ENCODE peak calls at places on chromosome 2, in five cellular contexts. C, M, U, I and F are unnamed samples.

GRCh38 chr2:143264851-143265250 is 135.6 kb downstream of the ARHGAP15 start:
- DNase-seq in U (no peak), C (no peak), M (no peak), I (no peak), F (peak)

GRCh38 chr2:238461051-238461450 is 34.3 kb downstream of the ASB1 start:
- DNase-seq in C (no peak), U (no peak), M (no peak), I (no peak), F (no peak)

GRCh38 chr2:127811922-127812321 is 951 bp upstream of the WDR33 start:
- DNase-seq in C (no peak), I (no peak), U (no peak), M (no peak), F (no peak)

GRCh38 chr2:67311536-67311935 is 85.6 kb upstream of the ETAA1 start:
- DNase-seq in U (no peak), M (no peak), C (no peak), I (no peak), F (peak)

GRCh38 chr2:6784299-6784698 is 81.4 kb downstream of the CMPK2 start:
- DNase-seq in C (no peak), I (no peak), U (no peak), M (no peak), F (no peak)

GRCh38 chr2:109182426-109182825 is 53.4 kb downstream of the SH3RF3 start:
- DNase-seq in I (no peak), M (no peak), U (no peak), C (no peak), F (no peak)

GRCh38 chr2:215903208-215903607 is 110.1 kb downstream of the MREG start:
- DNase-seq in M (no peak), I (no peak), C (no peak), U (no peak), F (peak)

GRCh38 chr2:206832886-206833285 is 67.5 kb downstream of the FASTKD2 start:
- DNase-seq in C (no peak), M (no peak), I (no peak), U (no peak), F (no peak)

GRCh38 chr2:44930274-44930826 is 11.2 kb upstream of the SIX3 start:
- DNase-seq in C (no peak), I (no peak), M (no peak), U (peak), F (no peak)

GRCh38 chr2:183678908-183679307 is 554.7 kb downstream of the NUP35 start:
- DNase-seq in M (no peak), C (no peak), U (no peak), I (no peak), F (no peak)

GRCh38 chr2:110735366-110735765 is 3.0 kb downstream of the ACOXL start:
- DNase-seq in I (no peak), U (no peak), C (no peak), M (no peak), F (peak)

GRCh38 chr2:12824304-12824761 is 107.6 kb downstream of the TRIB2 start:
- DNase-seq in M (no peak), U (no peak), C (peak), I (no peak), F (peak)

GRCh38 chr2:102217032-102217431 is 30.2 kb downstream of the IL1RL2 start:
- DNase-seq in M (no peak), C (no peak), U (no peak), I (no peak), F (no peak)

GRCh38 chr2:86753606-86754005 is 33.5 kb downstream of the RMND5A start:
- DNase-seq in C (no peak), U (no peak), I (no peak), M (no peak), F (no peak)

GRCh38 chr2:169716229-169716886 is 17.3 kb upstream of the KLHL23 start:
- DNase-seq in C (peak), I (peak), M (no peak), U (no peak), F (no peak)

GRCh38 chr2:68548396-68548795 is 81.0 kb downstream of the APLF start:
- DNase-seq in U (no peak), M (no peak), I (no peak), C (no peak), F (no peak)

GRCh38 chr2:129720761-129721160 is 258.7 kb upstream of the RAB6C start:
- DNase-seq in M (no peak), C (no peak), I (no peak), U (no peak), F (no peak)

GRCh38 chr2:215105607-215106354 is 32.6 kb downstream of the ABCA12 start:
- DNase-seq in C (no peak), I (no peak), M (no peak), U (no peak), F (no peak)

GRCh38 chr2:233853883-233854240 is 473 bp downstream of the HJURP start:
- DNase-seq in I (no peak), M (no peak), U (no peak), C (no peak), F (no peak)

GRCh38 chr2:72895759-72896281 is 8.6 kb downstream of the SPR start:
- DNase-seq in C (peak), U (no peak), M (no peak), I (peak), F (no peak)

GRCh38 chr2:85999131-85999831 is 106.4 kb downstream of the POLR1A start:
- DNase-seq in M (no peak), C (peak), U (peak), I (no peak), F (no peak)

GRCh38 chr2:49664827-49665226 is 510.5 kb upstream of the FSHR start:
- DNase-seq in M (no peak), I (no peak), U (no peak), C (no peak), F (no peak)

GRCh38 chr2:162613839-162614238 is 224.7 kb downstream of the KCNH7 start:
- DNase-seq in U (no peak), I (no peak), M (no peak), C (no peak), F (no peak)

GRCh38 chr2:233164117-233164516 is 87.4 kb upstream of the ATG16L1 start:
- DNase-seq in U (no peak), I (no peak), C (no peak), M (no peak), F (no peak)

GRCh38 chr2:138423198-138423597 is 78.4 kb upstream of the SPOPL start:
- DNase-seq in U (no peak), C (no peak), I (no peak), M (no peak), F (no peak)

GRCh38 chr2:119015849-119016248 is 73.9 kb downstream of the MARCO start:
- DNase-seq in M (no peak), U (no peak), C (no peak), I (no peak), F (no peak)

GRCh38 chr2:135984199-135985017 is 1.0 kb downstream of the DARS1 start:
- DNase-seq in C (no peak), M (no peak), U (no peak), I (no peak), F (peak)

GRCh38 chr2:198309673-198310280 is 505.4 kb downstream of the PLCL1 start:
- DNase-seq in I (peak), C (peak), M (peak), U (peak), F (no peak)

GRCh38 chr2:80410346-80410745 is 105.8 kb upstream of the LRRTM1 start:
- DNase-seq in I (no peak), M (no peak), U (no peak), C (no peak), F (no peak)

GRCh38 chr2:80407377-80407776 is 102.8 kb upstream of the LRRTM1 start:
- DNase-seq in I (no peak), C (no peak), U (no peak), M (no peak), F (no peak)
- H3K27ac ChIP-seq in I (no peak), C (no peak), U (no peak), M (no peak), F (no peak)

GRCh38 chr2:28705743-28706142 is 45.9 kb upstream of the PPP1CB start:
- DNase-seq in M (no peak), I (no peak), C (peak), U (no peak), F (no peak)

GRCh38 chr2:28704621-28705020 is 47.0 kb upstream of the PPP1CB start:
- DNase-seq in U (no peak), I (no peak), C (no peak), M (no peak), F (no peak)

GRCh38 chr2:28698545-28698944 is 53.1 kb upstream of the PPP1CB start:
- DNase-seq in I (no peak), U (no peak), C (no peak), M (no peak), F (peak)

GRCh38 chr2:28702887-28703286 is 48.7 kb upstream of the PPP1CB start:
- DNase-seq in I (no peak), C (no peak), M (no peak), U (no peak), F (no peak)

DNA sequence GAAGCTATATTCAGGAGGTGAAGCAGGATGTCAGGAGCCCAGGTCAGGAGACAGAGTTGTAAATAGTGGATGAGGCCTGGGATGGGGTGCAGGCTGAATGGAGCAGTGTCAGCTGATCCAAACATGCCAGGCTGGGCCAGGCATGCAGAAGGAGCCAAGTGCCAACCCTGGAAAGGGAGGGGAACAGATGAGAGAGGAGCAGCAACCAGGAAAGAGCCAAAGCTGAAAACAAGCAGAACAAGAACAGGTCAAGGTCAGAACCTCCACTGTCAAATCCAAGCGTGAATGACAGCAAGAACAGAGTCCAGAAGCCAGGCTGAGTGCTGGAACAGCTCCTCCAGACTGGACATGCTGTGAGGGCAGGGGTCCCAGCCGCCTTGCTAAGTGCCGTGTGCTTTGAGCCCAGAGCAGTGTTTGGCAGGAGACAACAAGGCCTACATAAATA is 49.2 kb upstream of the PPP1CB start:
- DNase-seq in C (no peak), I (no peak), U (no peak), M (no peak), F (no peak)
- H3K27ac ChIP-seq in C (no peak), I (peak), U (no peak), M (peak), F (no peak)

GRCh38 chr2:10330700-10331032 is 28.0 kb downstream of the HPCAL1 start:
- DNase-seq in C (no peak), I (no peak), U (no peak), M (no peak), F (no peak)
- H3K27ac ChIP-seq in C (peak), I (peak), U (peak), M (no peak), F (peak)

DNA sequence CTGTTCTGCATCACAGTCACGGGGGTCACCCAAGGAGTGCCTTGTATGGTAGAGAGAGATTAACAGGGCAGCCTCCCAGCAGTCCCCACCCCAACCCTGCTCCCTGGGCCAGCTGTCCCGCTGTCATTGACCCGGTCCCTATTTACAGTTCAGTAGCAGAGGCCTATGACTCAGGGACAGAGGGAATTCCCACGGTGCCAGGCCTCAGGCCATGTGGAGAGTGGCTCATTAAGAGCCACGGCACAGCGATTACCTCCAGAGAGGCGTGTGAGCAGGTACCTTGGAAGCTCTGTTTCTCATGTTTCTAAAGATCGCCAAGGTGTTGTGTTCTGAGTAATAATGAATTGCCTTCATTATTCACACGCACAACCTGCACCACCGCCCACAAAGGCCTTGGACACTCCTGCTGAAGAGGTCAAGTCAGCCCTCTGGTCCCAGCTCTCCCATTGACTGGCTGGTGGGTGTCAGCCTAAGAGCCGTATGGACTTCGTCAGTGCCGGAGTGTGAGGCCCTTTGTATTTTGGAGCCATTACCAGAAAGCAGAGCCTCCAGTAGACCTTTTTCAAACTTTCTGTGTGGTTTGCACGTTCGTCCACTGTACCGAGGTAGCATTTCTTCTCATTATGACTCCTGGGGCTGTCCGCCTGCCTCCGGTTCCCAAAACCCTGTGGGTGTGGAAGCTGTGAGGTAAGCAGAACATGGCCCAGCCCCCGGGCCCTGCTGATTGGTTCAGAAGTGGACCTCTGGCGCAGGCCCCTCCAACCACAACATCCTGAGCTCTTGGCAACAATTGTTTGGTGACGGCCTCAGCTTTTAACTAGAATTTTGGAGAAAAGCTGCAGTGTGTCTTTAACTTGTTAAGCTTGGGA is 47.0 kb downstream of the SERTAD2 start:
- DNase-seq in C (peak), I (peak), M (peak), U (peak), F (peak)
- H3K27ac ChIP-seq in C (peak), I (peak), M (peak), U (no peak), F (no peak)

GRCh38 chr2:43459455-43459854 is 136.4 kb downstream of the THADA start:
- DNase-seq in M (no peak), I (no peak), C (no peak), U (no peak), F (no peak)

GRCh38 chr2:43461461-43462073 is 134.3 kb downstream of the THADA start:
- DNase-seq in C (no peak), U (no peak), M (no peak), I (no peak), F (no peak)

GRCh38 chr2:43462866-43463641 is 132.8 kb downstream of the THADA start:
- DNase-seq in M (no peak), C (peak), I (peak), U (no peak), F (peak)

GRCh38 chr2:43460141-43460540 is 135.7 kb downstream of the THADA start:
- DNase-seq in U (no peak), I (no peak), C (no peak), M (no peak), F (no peak)

GRCh38 chr2:43460611-43461396 is 135.0 kb downstream of the THADA start:
- DNase-seq in C (no peak), U (no peak), M (no peak), I (no peak), F (no peak)
- H3K27ac ChIP-seq in C (no peak), U (no peak), M (peak), I (peak), F (peak)

GRCh38 chr2:240433973-240434727 is 1.3 kb upstream of the GPC1 start:
- DNase-seq in M (no peak), C (peak), I (no peak), U (no peak), F (peak)
- H3K27ac ChIP-seq in M (peak), C (peak), I (peak), U (no peak), F (peak)

DNA sequence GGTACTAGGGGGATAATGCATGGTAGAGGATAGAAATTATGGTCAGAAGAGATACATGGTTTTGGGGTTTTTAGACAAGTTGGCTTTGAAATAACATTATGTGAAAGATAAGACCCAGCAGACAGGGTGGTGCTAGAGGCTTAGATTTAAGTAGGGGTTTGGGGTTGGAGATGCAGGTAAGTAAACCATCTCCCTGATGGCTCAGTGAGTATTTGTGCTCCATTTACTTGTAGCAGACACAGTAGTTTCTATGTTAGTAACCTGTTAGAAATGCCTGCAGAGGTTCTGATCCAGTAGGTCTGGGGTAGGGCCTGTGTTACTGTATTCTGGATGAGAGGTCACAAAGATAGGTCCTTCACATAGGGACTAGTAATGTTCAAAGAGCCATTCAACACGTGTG is 13.7 kb downstream of the WDR43 start:
- DNase-seq in C (no peak), U (no peak), M (no peak), I (no peak), F (no peak)
- H3K27ac ChIP-seq in C (no peak), U (no peak), M (no peak), I (no peak), F (no peak)